ENCODE peak calls at places on chromosomes 13 and 19, in seven cellular contexts. One of them, this sample, is unnamed.
A peak's percentile ranks its signal among the peaks of the same experiment; 100 is the strongest.

GRCh38 chr19:40815223-40815622 is 16.2 kb downstream of the EGLN2 start:
- DNase-seq in IMR-90: no peak
- DNase-seq in A673: no peak
- DNase-seq in colonic mucosa: no peak
- DNase-seq in ovary: no peak
- DNase-seq in stomach: no peak
- DNase-seq in prostate gland: no peak
- DNase-seq in this sample: no peak

GRCh38 chr13:26601669-26602068 is 44.2 kb downstream of the WASF3 start:
- DNase-seq in IMR-90: peak; percentile 59
- DNase-seq in A673: peak; percentile 20
- DNase-seq in colonic mucosa: no peak
- DNase-seq in ovary: no peak
- DNase-seq in stomach: no peak
- DNase-seq in prostate gland: no peak
- DNase-seq in this sample: no peak

GRCh38 chr13:36817996-36818395 is 1.0 kb upstream of the RFXAP start:
- DNase-seq in IMR-90: no peak
- DNase-seq in A673: no peak
- DNase-seq in colonic mucosa: no peak
- DNase-seq in ovary: no peak
- DNase-seq in stomach: no peak
- DNase-seq in prostate gland: no peak
- DNase-seq in this sample: no peak

GRCh38 chr13:27970382-27971235 is 1.5 kb upstream of the CDX2 start:
- DNase-seq in IMR-90: no peak
- DNase-seq in A673: no peak
- DNase-seq in colonic mucosa: no peak
- DNase-seq in ovary: no peak
- DNase-seq in stomach: peak; percentile 10
- DNase-seq in prostate gland: no peak
- DNase-seq in this sample: no peak

GRCh38 chr19:46448601-46449000 is 19.9 kb upstream of the PNMA8C start:
- DNase-seq in IMR-90: no peak
- DNase-seq in A673: no peak
- DNase-seq in colonic mucosa: no peak
- DNase-seq in ovary: no peak
- DNase-seq in stomach: no peak
- DNase-seq in prostate gland: no peak
- DNase-seq in this sample: no peak

GRCh38 chr13:98542568-98543379 is 34.1 kb downstream of the STK24 start:
- DNase-seq in IMR-90: no peak
- DNase-seq in A673: peak; percentile 23
- DNase-seq in colonic mucosa: no peak
- DNase-seq in ovary: no peak
- DNase-seq in stomach: no peak
- DNase-seq in prostate gland: no peak
- DNase-seq in this sample: no peak

GRCh38 chr13:51583469-51583874 is 790 bp upstream of the WDFY2 start:
- DNase-seq in IMR-90: no peak
- DNase-seq in A673: no peak
- DNase-seq in colonic mucosa: no peak
- DNase-seq in ovary: no peak
- DNase-seq in stomach: no peak
- DNase-seq in prostate gland: no peak
- DNase-seq in this sample: no peak

GRCh38 chr19:49528211-49528771 is 488 bp downstream of the RCN3 start:
- DNase-seq in IMR-90: peak; percentile 30
- DNase-seq in A673: no peak
- DNase-seq in colonic mucosa: no peak
- DNase-seq in ovary: peak; percentile 76
- DNase-seq in stomach: no peak
- DNase-seq in prostate gland: no peak
- DNase-seq in this sample: no peak

GRCh38 chr13:57611956-57612355 is 19.6 kb upstream of the PCDH17 start:
- DNase-seq in IMR-90: no peak
- DNase-seq in A673: no peak
- DNase-seq in colonic mucosa: no peak
- DNase-seq in ovary: no peak
- DNase-seq in stomach: no peak
- DNase-seq in prostate gland: no peak
- DNase-seq in this sample: no peak

GRCh38 chr19:17075860-17076538 is 422 bp downstream of the MYO9B start:
- DNase-seq in IMR-90: peak; percentile 33
- DNase-seq in A673: peak; percentile 42
- DNase-seq in colonic mucosa: peak; percentile 55
- DNase-seq in ovary: no peak
- DNase-seq in stomach: peak; percentile 37
- DNase-seq in prostate gland: no peak
- DNase-seq in this sample: peak; percentile 55

GRCh38 chr19:46159418-46159817 is 11.4 kb downstream of the IGFL2 start:
- DNase-seq in IMR-90: no peak
- DNase-seq in A673: no peak
- DNase-seq in colonic mucosa: no peak
- DNase-seq in ovary: no peak
- DNase-seq in stomach: no peak
- DNase-seq in prostate gland: no peak
- DNase-seq in this sample: no peak

GRCh38 chr13:64339373-64340063 is 2890.6 kb downstream of the PCDH9 start:
- DNase-seq in IMR-90: no peak
- DNase-seq in A673: no peak
- DNase-seq in colonic mucosa: no peak
- DNase-seq in ovary: no peak
- DNase-seq in stomach: no peak
- DNase-seq in prostate gland: no peak
- DNase-seq in this sample: no peak

GRCh38 chr13:91174886-91175501 is 172.5 kb upstream of the MIR17HG start:
- DNase-seq in IMR-90: no peak
- DNase-seq in A673: no peak
- DNase-seq in colonic mucosa: no peak
- DNase-seq in ovary: no peak
- DNase-seq in stomach: no peak
- DNase-seq in prostate gland: no peak
- DNase-seq in this sample: peak; percentile 22

GRCh38 chr13:72620874-72621273 is 106.6 kb downstream of the MZT1 start:
- DNase-seq in IMR-90: no peak
- DNase-seq in A673: no peak
- DNase-seq in colonic mucosa: no peak
- DNase-seq in ovary: no peak
- DNase-seq in stomach: no peak
- DNase-seq in prostate gland: no peak
- DNase-seq in this sample: no peak

GRCh38 chr13:45718992-45719391 is 16.9 kb downstream of the CBY2 start:
- DNase-seq in IMR-90: no peak
- DNase-seq in A673: no peak
- DNase-seq in colonic mucosa: no peak
- DNase-seq in ovary: no peak
- DNase-seq in stomach: no peak
- DNase-seq in prostate gland: no peak
- DNase-seq in this sample: no peak

GRCh38 chr13:110914293-110915056 is 394 bp downstream of the ANKRD10 start:
- DNase-seq in IMR-90: peak; percentile 74
- DNase-seq in A673: peak; percentile 82
- DNase-seq in colonic mucosa: peak; percentile 76
- DNase-seq in ovary: peak; percentile 87
- DNase-seq in stomach: peak; percentile 77
- DNase-seq in prostate gland: peak; percentile 60
- DNase-seq in this sample: peak; percentile 79

GRCh38 chr13:98778749-98779148 is 26.3 kb upstream of the SLC15A1 start:
- DNase-seq in IMR-90: no peak
- DNase-seq in A673: no peak
- DNase-seq in colonic mucosa: no peak
- DNase-seq in ovary: no peak
- DNase-seq in stomach: no peak
- DNase-seq in prostate gland: no peak
- DNase-seq in this sample: no peak

GRCh38 chr19:49333426-49334288 is 1.5 kb upstream of the CD37 start:
- DNase-seq in IMR-90: peak; percentile 40
- DNase-seq in A673: no peak
- DNase-seq in colonic mucosa: peak; percentile 36
- DNase-seq in ovary: peak; percentile 19
- DNase-seq in stomach: peak; percentile 29
- DNase-seq in prostate gland: no peak
- DNase-seq in this sample: no peak

GRCh38 chr19:1606138-1606651 is 933 bp upstream of the UQCR11 start:
- DNase-seq in IMR-90: no peak
- DNase-seq in A673: no peak
- DNase-seq in colonic mucosa: no peak
- DNase-seq in ovary: no peak
- DNase-seq in stomach: peak; percentile 34
- DNase-seq in prostate gland: no peak
- DNase-seq in this sample: no peak

GRCh38 chr19:10706990-10707389 is 5.8 kb downstream of the QTRT1 start:
- DNase-seq in IMR-90: peak; percentile 55
- DNase-seq in A673: no peak
- DNase-seq in colonic mucosa: no peak
- DNase-seq in ovary: no peak
- DNase-seq in stomach: no peak
- DNase-seq in prostate gland: no peak
- DNase-seq in this sample: no peak

GRCh38 chr19:37963190-37963947 is 56.4 kb downstream of the SIPA1L3 start:
- DNase-seq in IMR-90: peak; percentile 47
- DNase-seq in A673: no peak
- DNase-seq in colonic mucosa: no peak
- DNase-seq in ovary: no peak
- DNase-seq in stomach: no peak
- DNase-seq in prostate gland: no peak
- DNase-seq in this sample: no peak

GRCh38 chr19:2061093-2061935 is 10.3 kb upstream of the MKNK2 start:
- DNase-seq in IMR-90: peak; percentile 95
- DNase-seq in A673: peak; percentile 99
- DNase-seq in colonic mucosa: peak; percentile 99
- DNase-seq in ovary: peak; percentile 100
- DNase-seq in stomach: peak; percentile 100
- DNase-seq in prostate gland: peak; percentile 99
- DNase-seq in this sample: peak; percentile 99

GRCh38 chr19:22052644-22053013 is 345 bp downstream of the ZNF257 start:
- DNase-seq in IMR-90: no peak
- DNase-seq in A673: no peak
- DNase-seq in colonic mucosa: peak; percentile 18
- DNase-seq in ovary: no peak
- DNase-seq in stomach: no peak
- DNase-seq in prostate gland: peak; percentile 5
- DNase-seq in this sample: peak; percentile 32

GRCh38 chr19:35055715-35056179 is 14.2 kb downstream of the HPN start:
- DNase-seq in IMR-90: no peak
- DNase-seq in A673: no peak
- DNase-seq in colonic mucosa: no peak
- DNase-seq in ovary: no peak
- DNase-seq in stomach: no peak
- DNase-seq in prostate gland: no peak
- DNase-seq in this sample: no peak

GRCh38 chr13:27044837-27045570 is 126.6 kb downstream of the USP12 start:
- DNase-seq in IMR-90: no peak
- DNase-seq in A673: no peak
- DNase-seq in colonic mucosa: no peak
- DNase-seq in ovary: no peak
- DNase-seq in stomach: no peak
- DNase-seq in prostate gland: no peak
- DNase-seq in this sample: no peak

GRCh38 chr13:25584975-25585374 is 213.2 kb downstream of the ATP8A2 start:
- DNase-seq in IMR-90: no peak
- DNase-seq in A673: peak; percentile 55
- DNase-seq in colonic mucosa: no peak
- DNase-seq in ovary: no peak
- DNase-seq in stomach: no peak
- DNase-seq in prostate gland: no peak
- DNase-seq in this sample: no peak

GRCh38 chr13:113027566-113027965 is 58.6 kb downstream of the MCF2L start:
- DNase-seq in IMR-90: no peak
- DNase-seq in A673: no peak
- DNase-seq in colonic mucosa: no peak
- DNase-seq in ovary: no peak
- DNase-seq in stomach: no peak
- DNase-seq in prostate gland: no peak
- DNase-seq in this sample: no peak
- H3K27ac ChIP-seq in IMR-90: no peak overlapping the region
- H3K27ac ChIP-seq in A673: no peak overlapping the region
- H3K27ac ChIP-seq in colonic mucosa: no peak overlapping the region
- H3K27ac ChIP-seq in ovary: no peak overlapping the region
- H3K27ac ChIP-seq in stomach: no peak overlapping the region
- H3K27ac ChIP-seq in prostate gland: no peak overlapping the region
- H3K27ac ChIP-seq in this sample: no peak overlapping the region

GRCh38 chr19:14167594-14168138 is 31.3 kb upstream of the ASF1B start:
- DNase-seq in IMR-90: no peak
- DNase-seq in A673: no peak
- DNase-seq in colonic mucosa: no peak
- DNase-seq in ovary: no peak
- DNase-seq in stomach: no peak
- DNase-seq in prostate gland: no peak
- DNase-seq in this sample: no peak
- TF ChIP-seq CTCF in IMR-90: no peak
- TF ChIP-seq CTCF in A673: no peak
- TF ChIP-seq CTCF in colonic mucosa: no peak
- TF ChIP-seq CTCF in ovary: no peak
- TF ChIP-seq CTCF in stomach: no peak
- TF ChIP-seq CTCF in prostate gland: no peak
- TF ChIP-seq CTCF in this sample: no peak

GRCh38 chr13:33789757-33790156 is 28.2 kb upstream of the RFC3 start:
- DNase-seq in IMR-90: no peak
- DNase-seq in A673: no peak
- DNase-seq in colonic mucosa: no peak
- DNase-seq in ovary: no peak
- DNase-seq in stomach: no peak
- DNase-seq in prostate gland: no peak
- DNase-seq in this sample: no peak

GRCh38 chr13:33785384-33785783 is 32.6 kb upstream of the RFC3 start:
- DNase-seq in IMR-90: no peak
- DNase-seq in A673: no peak
- DNase-seq in colonic mucosa: no peak
- DNase-seq in ovary: no peak
- DNase-seq in stomach: no peak
- DNase-seq in prostate gland: no peak
- DNase-seq in this sample: no peak

GRCh38 chr13:33784738-33785137 is 33.2 kb upstream of the RFC3 start:
- DNase-seq in IMR-90: no peak
- DNase-seq in A673: no peak
- DNase-seq in colonic mucosa: no peak
- DNase-seq in ovary: no peak
- DNase-seq in stomach: no peak
- DNase-seq in prostate gland: no peak
- DNase-seq in this sample: no peak

GRCh38 chr13:33789067-33789606 is 28.8 kb upstream of the RFC3 start:
- DNase-seq in IMR-90: no peak
- DNase-seq in A673: no peak
- DNase-seq in colonic mucosa: no peak
- DNase-seq in ovary: no peak
- DNase-seq in stomach: no peak
- DNase-seq in prostate gland: no peak
- DNase-seq in this sample: no peak

GRCh38 chr13:33787051-33787591 is 30.8 kb upstream of the RFC3 start:
- DNase-seq in IMR-90: no peak
- DNase-seq in A673: peak; percentile 7
- DNase-seq in colonic mucosa: no peak
- DNase-seq in ovary: no peak
- DNase-seq in stomach: no peak
- DNase-seq in prostate gland: no peak
- DNase-seq in this sample: no peak
- H3K4me3 ChIP-seq in IMR-90: peak overlapping the region; percentile 39
- H3K4me3 ChIP-seq in A673: no peak overlapping the region
- H3K4me3 ChIP-seq in colonic mucosa: peak overlapping the region; percentile 16
- H3K4me3 ChIP-seq in ovary: peak overlapping the region; percentile 24
- H3K4me3 ChIP-seq in stomach: peak overlapping the region; percentile 11
- H3K4me3 ChIP-seq in prostate gland: no peak overlapping the region
- H3K4me3 ChIP-seq in this sample: no peak overlapping the region

GRCh38 chr13:44103721-44104490 is 224.2 kb downstream of the LACC1 start:
- DNase-seq in IMR-90: no peak
- DNase-seq in A673: no peak
- DNase-seq in colonic mucosa: peak; percentile 53
- DNase-seq in ovary: peak; percentile 34
- DNase-seq in stomach: no peak
- DNase-seq in prostate gland: peak; percentile 48
- DNase-seq in this sample: no peak
- H3K27ac ChIP-seq in IMR-90: no peak overlapping the region
- H3K27ac ChIP-seq in A673: no peak overlapping the region
- H3K27ac ChIP-seq in colonic mucosa: peak overlapping the region; percentile 38
- H3K27ac ChIP-seq in ovary: no peak overlapping the region
- H3K27ac ChIP-seq in stomach: no peak overlapping the region
- H3K27ac ChIP-seq in prostate gland: no peak overlapping the region
- H3K27ac ChIP-seq in this sample: no peak overlapping the region

This sample was measured in pancreas.